ENCODE peak calls at places on chromosomes 7 and 10, in ten cellular contexts. Q, X, T, N, M, I, D, J, G and U are unnamed samples.

GRCh38 chr7:2926120-2926897 is 82.2 kb upstream of the GNA12 start:
- DNase-seq in Q (no peak), X (no peak), T (no peak), N (no peak), M (no peak), I (no peak), D (no peak), J (no peak), G (peak; percentile 6), U (no peak)

GRCh38 chr7:98469088-98469487 is 68.2 kb upstream of the BAIAP2L1 start:
- DNase-seq in Q (no peak), X (no peak), T (no peak), N (no peak), M (no peak), I (no peak), D (no peak), J (no peak), G (no peak), U (no peak)

GRCh38 chr7:27955596-27955995 is 215.6 kb downstream of the TAX1BP1 start:
- DNase-seq in Q (no peak), X (no peak), T (no peak), N (no peak), M (no peak), I (no peak), D (no peak), J (no peak), G (no peak), U (no peak)

GRCh38 chr7:72032934-72033333 is 379.2 kb downstream of the CALN1 start:
- DNase-seq in Q (no peak), X (no peak), T (no peak), N (no peak), M (peak; percentile 10), I (no peak), D (no peak), J (no peak), G (no peak), U (no peak)

GRCh38 chr10:3231951-3232730 is 59.6 kb upstream of the PITRM1 start:
- DNase-seq in Q (no peak), X (no peak), T (no peak), N (peak; percentile 85), M (no peak), I (no peak), D (no peak), J (no peak), G (no peak), U (no peak)

GRCh38 chr7:141864765-141865447 is 23.6 kb upstream of the PRSS37 start:
- DNase-seq in Q (no peak), X (peak; percentile 3), T (no peak), N (no peak), M (no peak), I (no peak), D (no peak), J (no peak), G (no peak), U (no peak)

GRCh38 chr7:157299613-157300405 is 37.0 kb upstream of the DNAJB6 start:
- DNase-seq in Q (peak; percentile 44), X (no peak), T (no peak), N (no peak), M (no peak), I (no peak), D (no peak), J (no peak), G (no peak), U (no peak)

GRCh38 chr7:157151626-157152339 is 13.1 kb downstream of the UBE3C start:
- DNase-seq in Q (no peak), X (no peak), T (no peak), N (no peak), M (no peak), I (no peak), D (no peak), J (no peak), G (no peak), U (peak; percentile 25)

GRCh38 chr10:101897633-101898032 is 54.0 kb upstream of the KCNIP2 start:
- DNase-seq in Q (no peak), X (peak; percentile 12), T (no peak), N (peak; percentile 15), M (no peak), I (no peak), D (no peak), J (peak; percentile 4), G (no peak), U (no peak)

GRCh38 chr7:36367561-36367889 is 22.1 kb upstream of the ANLN start:
- DNase-seq in Q (no peak), X (no peak), T (no peak), N (no peak), M (no peak), I (no peak), D (no peak), J (no peak), G (no peak), U (peak; percentile 45)

GRCh38 chr7:157525501-157525915 is 188.7 kb downstream of the DNAJB6 start:
- DNase-seq in Q (no peak), X (no peak), T (no peak), N (no peak), M (no peak), I (no peak), D (no peak), J (no peak), G (no peak), U (no peak)

GRCh38 chr7:151038951-151039849 is 9.1 kb upstream of the ASIC3 start:
- DNase-seq in Q (peak; percentile 88), X (peak; percentile 95), T (no peak), N (peak; percentile 94), M (no peak), I (no peak), D (peak; percentile 74), J (no peak), G (no peak), U (no peak)

GRCh38 chr7:91345449-91345848 is 81.2 kb downstream of the FZD1 start:
- DNase-seq in Q (no peak), X (no peak), T (no peak), N (no peak), M (no peak), I (no peak), D (no peak), J (no peak), G (no peak), U (no peak)

GRCh38 chr7:102044984-102045673 is 227.7 kb downstream of the CUX1 start:
- DNase-seq in Q (no peak), X (peak; percentile 89), T (peak; percentile 75), N (peak; percentile 67), M (peak; percentile 33), I (no peak), D (peak; percentile 55), J (peak; percentile 84), G (peak; percentile 87), U (peak; percentile 16)

GRCh38 chr7:144100607-144101006 is 8.8 kb upstream of the OR2A2 start:
- DNase-seq in Q (no peak), X (no peak), T (no peak), N (no peak), M (no peak), I (no peak), D (no peak), J (no peak), G (no peak), U (no peak)

GRCh38 chr7:24922099-24922773 is 57.7 kb downstream of the OSBPL3 start:
- DNase-seq in Q (no peak), X (peak; percentile 43), T (no peak), N (no peak), M (no peak), I (no peak), D (no peak), J (no peak), G (no peak), U (no peak)

GRCh38 chr7:151741585-151741984 is 135.3 kb downstream of the PRKAG2 start:
- DNase-seq in Q (no peak), X (no peak), T (no peak), N (no peak), M (no peak), I (no peak), D (no peak), J (no peak), G (no peak), U (no peak)

GRCh38 chr10:120422459-120422858 is 34.6 kb upstream of the PLPP4 start:
- DNase-seq in Q (no peak), X (peak; percentile 95), T (peak; percentile 81), N (peak; percentile 79), M (no peak), I (no peak), D (no peak), J (no peak), G (no peak), U (no peak)

GRCh38 chr7:42137431-42137830 is 99.6 kb downstream of the GLI3 start:
- DNase-seq in Q (no peak), X (no peak), T (no peak), N (no peak), M (no peak), I (no peak), D (no peak), J (no peak), G (no peak), U (no peak)

GRCh38 chr10:4242561-4243035 is 457.6 kb upstream of the KLF6 start:
- DNase-seq in Q (no peak), X (peak; percentile 93), T (peak; percentile 72), N (peak; percentile 91), M (no peak), I (no peak), D (no peak), J (no peak), G (no peak), U (no peak)

GRCh38 chr10:104031631-104032030 is 54.0 kb downstream of the COL17A1 start:
- DNase-seq in Q (no peak), X (no peak), T (no peak), N (no peak), M (no peak), I (no peak), D (no peak), J (no peak), G (no peak), U (no peak)

GRCh38 chr7:23347682-23348180 is 48.6 kb downstream of the MALSU1 start:
- DNase-seq in Q (no peak), X (peak; percentile 93), T (peak; percentile 60), N (peak; percentile 74), M (no peak), I (no peak), D (no peak), J (no peak), G (no peak), U (peak; percentile 19)

GRCh38 chr10:83182076-83182475 is 957.2 kb upstream of the GHITM start:
- DNase-seq in Q (no peak), X (no peak), T (no peak), N (no peak), M (no peak), I (no peak), D (no peak), J (no peak), G (no peak), U (no peak)

GRCh38 chr7:107857541-107857912 is 33.5 kb upstream of the DLD start:
- DNase-seq in Q (no peak), X (peak; percentile 54), T (no peak), N (peak; percentile 27), M (no peak), I (no peak), D (no peak), J (no peak), G (no peak), U (no peak)